ENCODE peak calls at places on chromosomes 4 and X, in seven cellular contexts. S, H, N, Q, P, T and K are unnamed samples.
A peak's percentile ranks its signal among the peaks of the same experiment; 100 is the strongest.

GRCh38 chrX:84469226-84469625 is 33.0 kb downstream of the HDX start:
- DNase-seq in H (no peak), N (no peak), Q (peak; percentile 64), P (no peak), T (no peak), S (no peak), K (no peak)

GRCh38 chrX:44651347-44651746 is 108.7 kb upstream of the FUNDC1 start:
- DNase-seq in N (no peak), H (no peak), Q (no peak), P (no peak), S (no peak), T (no peak), K (peak; percentile 18)

GRCh38 chrX:12981880-12982279 is 7.0 kb downstream of the TMSB4X start:
- DNase-seq in T (no peak), H (no peak), S (no peak), N (no peak), Q (no peak), P (no peak), K (no peak)

GRCh38 chrX:68822641-68823410 is 6.0 kb upstream of the EFNB1 start:
- DNase-seq in H (no peak), N (no peak), S (no peak), P (no peak), T (peak; percentile 41), Q (peak; percentile 64), K (peak; percentile 27)

GRCh38 chrX:15988661-15989603 is 134.3 kb upstream of the AP1S2 start:
- DNase-seq in Q (peak; percentile 85), N (no peak), P (no peak), S (peak; percentile 45), H (no peak), T (no peak), K (no peak)

GRCh38 chrX:69177511-69178162 is 12.4 kb upstream of the PJA1 start:
- DNase-seq in Q (no peak), N (no peak), H (no peak), S (no peak), P (no peak), T (no peak), K (no peak)

GRCh38 chrX:110182865-110183264 is 135.0 kb downstream of the AMMECR1 start:
- DNase-seq in H (no peak), N (no peak), Q (no peak), T (no peak), P (no peak), S (no peak), K (no peak)

GRCh38 chr4:166318810-166319525 is 445.9 kb downstream of the TLL1 start:
- DNase-seq in H (no peak), P (no peak), Q (peak; percentile 84), N (no peak), T (no peak), S (no peak), K (no peak)

GRCh38 chr4:160026720-160027119 is 923.8 kb downstream of the RAPGEF2 start:
- DNase-seq in T (no peak), P (no peak), Q (peak; percentile 1), N (no peak), H (no peak), S (no peak), K (no peak)

GRCh38 chr4:22987861-22988260 is 295.1 kb downstream of the GBA3 start:
- DNase-seq in T (no peak), Q (peak; percentile 33), N (no peak), P (no peak), H (no peak), S (no peak), K (no peak)

GRCh38 chrX:123698979-123699378 is 33.9 kb downstream of the THOC2 start:
- DNase-seq in S (peak; percentile 4), H (no peak), N (no peak), Q (peak; percentile 7), T (no peak), P (no peak), K (no peak)

GRCh38 chr4:7828926-7829325 is 110.7 kb downstream of the AFAP1 start:
- DNase-seq in P (no peak), S (no peak), T (no peak), N (no peak), H (no peak), Q (peak; percentile 90), K (no peak)

GRCh38 chrX:53471346-53471745 is 37.2 kb upstream of the HSD17B10 start:
- DNase-seq in T (no peak), P (no peak), Q (peak; percentile 50), S (no peak), N (no peak), H (no peak), K (no peak)

GRCh38 chr4:170716868-170717267 is 627.1 kb upstream of the AADAT start:
- DNase-seq in P (no peak), N (no peak), Q (peak; percentile 10), S (no peak), H (no peak), T (no peak), K (no peak)

GRCh38 chr4:185902654-185903053 is 90.7 kb upstream of the SORBS2 start:
- DNase-seq in Q (peak; percentile 34), N (no peak), T (no peak), P (no peak), S (no peak), H (no peak), K (no peak)

GRCh38 chrX:334971-335757 is 16.6 kb upstream of the GTPBP6 start:
- DNase-seq in T (no peak), P (peak; percentile 76), Q (no peak), H (peak; percentile 49), N (peak; percentile 15), S (no peak), K (peak; percentile 7)

GRCh38 chr4:171203425-171203824 is 609.8 kb upstream of the GALNTL6 start:
- DNase-seq in H (no peak), P (no peak), Q (peak; percentile 57), S (no peak), N (no peak), T (no peak), K (no peak)

GRCh38 chr4:40540801-40541200 is 88.9 kb downstream of the RBM47 start:
- DNase-seq in N (no peak), H (no peak), P (no peak), Q (no peak), S (no peak), T (no peak), K (no peak)

GRCh38 chr4:8858925-8859210 is 12.8 kb downstream of the HMX1 start:
- DNase-seq in P (no peak), S (no peak), Q (no peak), H (no peak), T (no peak), N (no peak), K (no peak)

GRCh38 chrX:78979789-78980464 is 34.7 kb downstream of the P2RY10 start:
- DNase-seq in H (no peak), N (no peak), S (no peak), P (no peak), Q (peak; percentile 15), T (no peak), K (no peak)

GRCh38 chr4:183072181-183072580 is 26.9 kb upstream of the WWC2 start:
- DNase-seq in P (no peak), Q (no peak), H (no peak), N (no peak), T (no peak), S (no peak), K (no peak)

GRCh38 chr4:183074288-183074990 is 24.6 kb upstream of the WWC2 start:
- DNase-seq in N (no peak), T (no peak), H (no peak), S (no peak), Q (no peak), P (no peak), K (no peak)

GRCh38 chr4:183078634-183079033 is 20.4 kb upstream of the WWC2 start:
- DNase-seq in H (no peak), P (peak; percentile 61), Q (no peak), T (no peak), N (no peak), S (no peak), K (no peak)

GRCh38 chr4:183071222-183071621 is 27.8 kb upstream of the WWC2 start:
- DNase-seq in Q (no peak), H (no peak), P (no peak), S (no peak), N (no peak), T (no peak), K (no peak)

GRCh38 chr4:183073838-183074145 is 25.3 kb upstream of the WWC2 start:
- DNase-seq in Q (no peak), S (no peak), T (no peak), H (no peak), N (no peak), P (no peak), K (no peak)
- TF ChIP-seq CTCF in Q (no peak), S (no peak), T (no peak), H (no peak), N (no peak), P (no peak), K (peak; percentile 39)

GRCh38 chr4:154779362-154779947 is 1.6 kb upstream of the RBM46 start:
- DNase-seq in Q (peak; percentile 68), N (no peak), S (no peak), P (no peak), T (no peak), H (no peak), K (no peak)
- TF ChIP-seq CTCF in Q (peak; percentile 73), N (no peak), S (no peak), P (peak; percentile 14), T (no peak), H (peak; percentile 59), K (peak; percentile 52)

DNA sequence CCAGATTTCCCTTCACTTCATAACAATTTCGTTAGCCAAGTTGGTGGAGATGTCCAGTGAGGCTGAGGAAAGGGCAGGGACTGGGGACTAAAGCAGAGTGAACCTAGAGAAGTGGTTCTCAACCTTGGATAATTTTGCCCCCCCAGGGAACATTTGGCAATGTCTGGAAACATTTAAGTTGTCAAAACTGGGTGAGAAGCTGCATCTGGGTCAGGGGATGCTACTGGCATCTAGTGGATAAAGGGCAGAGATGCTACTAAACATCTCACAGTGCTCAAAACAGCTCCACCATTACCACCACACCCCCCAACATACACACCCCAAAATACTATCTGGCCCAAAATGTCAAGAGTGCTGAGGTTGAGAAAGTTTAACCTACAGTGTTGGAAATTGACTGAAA is 32.0 kb upstream of the FGF16 start:
- DNase-seq in T (no peak), Q (peak; percentile 5), P (no peak), H (no peak), N (no peak), S (no peak), K (no peak)
- TF ChIP-seq CTCF in T (no peak), Q (peak; percentile 24), P (no peak), H (no peak), N (no peak), S (no peak), K (no peak)

GRCh38 chr4:78928835-78929234 is 10.4 kb downstream of the PAQR3 start:
- DNase-seq in Q (no peak), H (no peak), T (no peak), S (no peak), P (no peak), N (no peak), K (peak; percentile 5)
- TF ChIP-seq CTCF in Q (no peak), H (no peak), T (no peak), S (no peak), P (no peak), N (no peak), K (no peak)